ENCODE peak calls at places on chromosomes 1 and 21, in five cellular contexts. R is K562, E is GM12878, J is SK-N-SH, A is HepG2. G is an unnamed sample.
A peak's percentile ranks its signal among the peaks of the same experiment; 100 is the strongest.

GRCh38 chr21:28160378-28160777 is 832.3 kb downstream of the LTN1 start:
- DNase-seq in R (no peak), E (no peak), J (no peak), A (no peak), G (no peak)

GRCh38 chr1:89620664-89621063 is 12.3 kb upstream of the LRRC8C start:
- DNase-seq in R (no peak), E (no peak), J (no peak), A (no peak), G (no peak)

GRCh38 chr1:65772607-65773006 is 20.1 kb upstream of the PDE4B start:
- DNase-seq in R (no peak), E (no peak), J (no peak), A (no peak), G (no peak)

GRCh38 chr1:179190861-179191260 is 38.6 kb downstream of the ABL2 start:
- DNase-seq in R (no peak), E (no peak), J (no peak), A (no peak), G (no peak)

GRCh38 chr1:68083686-68084085 is 33.3 kb upstream of the DIRAS3 start:
- DNase-seq in R (no peak), E (no peak), J (no peak), A (no peak), G (no peak)

GRCh38 chr1:217919683-217920502 is 288.7 kb downstream of the SPATA17 start:
- DNase-seq in R (no peak), E (no peak), J (no peak), A (no peak), G (no peak)

GRCh38 chr1:93433407-93433961 is 14.4 kb upstream of the FNBP1L start:
- DNase-seq in R (no peak), E (no peak), J (no peak), A (no peak), G (no peak)

GRCh38 chr1:212221801-212222200 is 63.4 kb upstream of the PPP2R5A start:
- DNase-seq in R (peak; percentile 40), E (no peak), J (no peak), A (no peak), G (no peak)

GRCh38 chr21:38388684-38389676 is 109.3 kb downstream of the ERG start:
- DNase-seq in R (no peak), E (no peak), J (no peak), A (no peak), G (no peak)

GRCh38 chr21:34129971-34130597 is 56.7 kb downstream of the MRPS6 start:
- DNase-seq in R (peak; percentile 40), E (no peak), J (peak; percentile 22), A (peak; percentile 18), G (peak; percentile 25)

GRCh38 chr1:209012443-209013196 is 570.9 kb upstream of the CAMK1G start:
- DNase-seq in R (no peak), E (no peak), J (no peak), A (no peak), G (no peak)

GRCh38 chr1:198350456-198350855 is 190.0 kb downstream of the ATP6V1G3 start:
- DNase-seq in R (no peak), E (no peak), J (no peak), A (no peak), G (no peak)

GRCh38 chr1:234237416-234237815 is 135.8 kb upstream of the COA6 start:
- DNase-seq in R (no peak), E (no peak), J (no peak), A (no peak), G (no peak)

GRCh38 chr1:24112381-24113169 is 640 bp upstream of the MYOM3 start:
- DNase-seq in R (peak; percentile 80), E (no peak), J (peak; percentile 47), A (peak; percentile 62), G (peak; percentile 68)

GRCh38 chr1:204417231-204417997 is 5.8 kb upstream of the PPP1R15B start:
- DNase-seq in R (peak; percentile 73), E (no peak), J (peak; percentile 65), A (peak; percentile 74), G (peak; percentile 53)

GRCh38 chr1:80445021-80445420 is 1355.7 kb upstream of the ADGRL2 start:
- DNase-seq in R (no peak), E (no peak), J (no peak), A (no peak), G (no peak)

GRCh38 chr1:227272428-227272827 is 45.9 kb downstream of the CDC42BPA start:
- DNase-seq in R (no peak), E (no peak), J (no peak), A (no peak), G (no peak)

GRCh38 chr1:237042892-237043576 is 1.1 kb downstream of the RYR2 start:
- DNase-seq in R (no peak), E (no peak), J (peak; percentile 62), A (no peak), G (peak; percentile 30)

DNA sequence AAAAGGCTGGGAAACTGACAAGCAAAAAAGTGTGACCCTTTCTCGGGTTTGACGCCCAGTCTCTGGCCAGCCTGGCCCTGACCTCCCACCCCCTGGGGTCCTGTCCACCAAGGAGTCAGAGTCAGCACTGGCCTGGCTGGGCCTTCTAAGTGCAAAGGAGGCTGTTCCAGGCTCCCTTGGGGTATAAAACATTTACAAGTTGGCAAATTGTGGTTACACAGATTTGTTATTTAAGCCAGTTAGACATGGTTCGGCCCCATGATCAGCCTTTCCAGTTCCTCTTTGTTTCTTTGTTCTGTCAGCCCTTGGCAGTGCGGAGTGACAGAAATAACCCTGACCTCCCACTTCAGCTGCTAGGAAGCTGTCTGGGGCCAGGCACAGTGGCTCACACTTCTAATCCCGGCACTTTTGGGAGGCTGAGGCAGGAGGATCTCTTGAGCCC is 161.6 kb upstream of the RAB4A start:
- DNase-seq in R (no peak), E (no peak), J (no peak), A (no peak), G (no peak)
- TF ChIP-seq FOXM1 in R (no peak), E (no peak), J (no peak), A (no peak), G (no peak)

DNA sequence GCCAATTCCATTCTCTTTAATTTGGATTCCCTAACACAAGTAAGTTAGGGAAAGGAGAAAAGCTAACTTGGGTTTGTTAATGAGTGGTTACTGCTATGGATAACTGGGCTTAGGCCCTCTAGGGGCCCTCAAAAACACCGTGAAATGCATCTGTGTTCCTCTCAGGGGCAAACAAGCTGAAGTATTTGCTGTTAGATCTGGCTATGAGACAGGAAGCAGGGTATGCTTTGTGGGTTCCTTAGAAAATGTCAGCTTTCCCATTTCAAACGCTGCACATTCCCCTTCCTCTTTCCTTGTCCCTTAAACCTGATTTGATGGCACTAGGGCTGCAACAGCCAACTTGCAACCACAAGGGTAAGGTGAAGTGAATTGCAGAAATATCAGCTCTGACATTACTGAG is 5.7 kb upstream of the CAP1 start:
- DNase-seq in R (no peak), E (no peak), J (no peak), A (no peak), G (no peak)
- TF ChIP-seq FOXM1 in R (no peak), E (no peak), J (no peak), A (no peak), G (no peak)

DNA sequence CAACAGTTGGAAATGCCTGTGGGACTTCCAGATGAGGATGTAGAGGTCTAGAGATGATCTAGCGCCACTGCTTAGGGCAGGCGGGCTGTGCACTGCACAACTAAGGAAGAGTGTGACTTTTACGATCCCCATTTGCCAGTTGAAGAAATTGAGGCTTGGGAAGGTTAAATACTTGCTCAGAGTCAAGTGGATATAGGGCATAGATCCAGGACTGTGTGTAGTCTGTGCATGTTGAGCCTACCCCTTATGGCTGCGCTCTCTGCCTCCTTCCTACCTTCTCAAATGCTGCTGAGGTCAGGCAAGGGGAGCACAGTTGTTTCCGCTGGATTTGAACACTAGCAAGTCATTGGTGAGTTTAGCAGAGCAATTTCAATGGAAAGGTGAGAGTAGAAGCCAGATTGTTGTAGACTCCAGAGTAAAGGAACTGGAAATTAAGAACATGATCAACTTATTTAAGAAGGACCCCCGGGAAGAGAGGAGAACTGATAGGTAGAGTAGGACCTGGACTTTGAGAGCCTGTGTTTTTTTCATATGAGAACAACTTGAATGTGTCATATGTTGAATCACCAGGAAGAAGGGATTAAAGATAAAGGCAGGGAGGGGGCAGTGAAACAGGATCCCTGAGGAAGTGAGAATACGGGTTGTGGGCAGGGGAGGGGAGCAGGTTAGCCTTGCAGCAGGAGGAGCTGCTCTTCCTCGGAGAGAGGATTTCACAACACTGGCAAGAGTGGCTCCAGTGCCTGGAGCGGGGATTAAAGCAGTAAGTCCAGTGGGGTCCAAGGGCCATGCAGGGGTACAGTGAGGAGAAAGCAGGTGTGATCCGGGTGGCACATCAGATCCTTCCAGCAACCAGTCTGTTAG is 2.7 kb downstream of the CAPN2 start:
- DNase-seq in R (peak; percentile 83), E (no peak), J (no peak), A (no peak), G (peak; percentile 51)
- TF ChIP-seq FOXM1 in R (no peak), E (no peak), J (no peak), A (no peak), G (no peak)

GRCh38 chr1:71859806-71860205 is 422.5 kb downstream of the NEGR1 start:
- DNase-seq in R (no peak), E (no peak), J (no peak), A (no peak), G (no peak)
- TF ChIP-seq FOXM1 in R (no peak), E (no peak), J (no peak), A (no peak), G (no peak)

GRCh38 chr1:246647513-246647912 is 76.7 kb upstream of the SCCPDH start:
- DNase-seq in R (no peak), E (no peak), J (no peak), A (no peak), G (no peak)

GRCh38 chr1:246642719-246643118 is 76.5 kb downstream of the CNST start:
- DNase-seq in R (no peak), E (no peak), J (no peak), A (no peak), G (no peak)

GRCh38 chr1:246641394-246641793 is 75.1 kb downstream of the CNST start:
- DNase-seq in R (no peak), E (no peak), J (no peak), A (no peak), G (no peak)

GRCh38 chr1:246651012-246651411 is 73.2 kb upstream of the SCCPDH start:
- DNase-seq in R (no peak), E (no peak), J (no peak), A (no peak), G (no peak)

GRCh38 chr1:246647113-246647512 is 77.1 kb upstream of the SCCPDH start:
- DNase-seq in R (peak; percentile 42), E (no peak), J (peak; percentile 52), A (no peak), G (peak; percentile 37)
- TF ChIP-seq FOXM1 in R (no peak), E (no peak), J (no peak), A (no peak), G (no peak)

GRCh38 chr1:31795096-31795675 is 20.6 kb downstream of the SPOCD1 start:
- DNase-seq in R (no peak), E (no peak), J (no peak), A (no peak), G (no peak)

GRCh38 chr1:31795801-31796621 is 19.8 kb downstream of the SPOCD1 start:
- DNase-seq in R (peak; percentile 45), E (no peak), J (peak; percentile 61), A (no peak), G (no peak)

GRCh38 chr1:31797216-31797615 is 18.6 kb downstream of the SPOCD1 start:
- DNase-seq in R (no peak), E (no peak), J (no peak), A (no peak), G (no peak)

GRCh38 chr1:31798086-31798432 is 17.8 kb downstream of the SPOCD1 start:
- DNase-seq in R (no peak), E (no peak), J (no peak), A (no peak), G (no peak)

GRCh38 chr1:31796707-31797106 is 19.1 kb downstream of the SPOCD1 start:
- DNase-seq in R (no peak), E (no peak), J (no peak), A (no peak), G (no peak)
- TF ChIP-seq FOXM1 in R (no peak), E (no peak), J (no peak), A (no peak), G (no peak)

G was measured in HEK293T.